ENCODE peak calls at places on chromosomes 5 and 9, in eight cellular contexts. Y is A673, N is uterus, V is heart right ventricle, O is stomach, W is A549, I is sigmoid colon, J is ovary. F is an unnamed sample. For H3K4me1, the result is how much of the 10 kb centered on the place peaks cover.

GRCh38 chr9:117720987-117721386 is 16.8 kb downstream of the TLR4 start:
- DNase-seq in Y (no peak), N (no peak), V (no peak), O (no peak), W (no peak), I (no peak), J (no peak), F (no peak)

GRCh38 chr9:110912701-110913291 is 125.5 kb downstream of the LPAR1 start:
- DNase-seq in Y (no peak), N (no peak), V (no peak), O (no peak), W (peak), I (no peak), J (no peak), F (no peak)

GRCh38 chr9:21709464-21710058 is 92.9 kb upstream of the MTAP start:
- DNase-seq in Y (peak), N (no peak), V (peak), O (peak), W (peak), I (no peak), J (no peak), F (peak)

GRCh38 chr5:124280044-124280443 is 466.4 kb downstream of the ZNF608 start:
- DNase-seq in Y (no peak), N (no peak), V (no peak), O (no peak), W (no peak), I (no peak), J (no peak), F (no peak)

GRCh38 chr9:137314561-137315560 is 12.8 kb upstream of the NRARP start:
- DNase-seq in Y (no peak), N (no peak), V (no peak), O (no peak), W (no peak), I (peak), J (peak), F (peak)

GRCh38 chr5:153340139-153340538 is 150.3 kb upstream of the GRIA1 start:
- DNase-seq in Y (no peak), N (no peak), V (no peak), O (no peak), W (no peak), I (no peak), J (no peak), F (no peak)

GRCh38 chr5:72790188-72790587 is 26.3 kb upstream of the TNPO1 start:
- DNase-seq in Y (no peak), N (no peak), V (no peak), O (no peak), W (no peak), I (no peak), J (no peak), F (no peak)

GRCh38 chr5:154197801-154198461 is 7.4 kb downstream of the GALNT10 start:
- DNase-seq in Y (no peak), N (no peak), V (no peak), O (peak), W (peak), I (no peak), J (no peak), F (no peak)

GRCh38 chr9:36991516-36992134 is 42.4 kb downstream of the PAX5 start:
- DNase-seq in Y (peak), N (no peak), V (no peak), O (peak), W (peak), I (no peak), J (no peak), F (peak)

GRCh38 chr5:10661401-10661800 is 97.5 kb downstream of the ANKRD33B start:
- DNase-seq in Y (no peak), N (no peak), V (no peak), O (no peak), W (no peak), I (peak), J (no peak), F (no peak)

GRCh38 chr5:29550523-29550922 is 1643.0 kb upstream of the CDH6 start:
- DNase-seq in Y (no peak), N (no peak), V (no peak), O (no peak), W (no peak), I (no peak), J (no peak), F (peak)

GRCh38 chr5:10535237-10535530 is 28.7 kb upstream of the ANKRD33B start:
- DNase-seq in Y (no peak), N (no peak), V (no peak), O (no peak), W (no peak), I (peak), J (no peak), F (no peak)

GRCh38 chr9:98484218-98484617 is 224.5 kb downstream of the GABBR2 start:
- DNase-seq in Y (no peak), N (no peak), V (no peak), O (no peak), W (peak), I (no peak), J (no peak), F (no peak)

GRCh38 chr9:738209-738915 is 103.1 kb upstream of the DMRT1 start:
- DNase-seq in Y (no peak), N (peak), V (peak), O (no peak), W (peak), I (peak), J (peak), F (no peak)

GRCh38 chr5:130164966-130165365 is 260.7 kb downstream of the CHSY3 start:
- DNase-seq in Y (no peak), N (no peak), V (no peak), O (no peak), W (peak), I (no peak), J (no peak), F (no peak)

DNA sequence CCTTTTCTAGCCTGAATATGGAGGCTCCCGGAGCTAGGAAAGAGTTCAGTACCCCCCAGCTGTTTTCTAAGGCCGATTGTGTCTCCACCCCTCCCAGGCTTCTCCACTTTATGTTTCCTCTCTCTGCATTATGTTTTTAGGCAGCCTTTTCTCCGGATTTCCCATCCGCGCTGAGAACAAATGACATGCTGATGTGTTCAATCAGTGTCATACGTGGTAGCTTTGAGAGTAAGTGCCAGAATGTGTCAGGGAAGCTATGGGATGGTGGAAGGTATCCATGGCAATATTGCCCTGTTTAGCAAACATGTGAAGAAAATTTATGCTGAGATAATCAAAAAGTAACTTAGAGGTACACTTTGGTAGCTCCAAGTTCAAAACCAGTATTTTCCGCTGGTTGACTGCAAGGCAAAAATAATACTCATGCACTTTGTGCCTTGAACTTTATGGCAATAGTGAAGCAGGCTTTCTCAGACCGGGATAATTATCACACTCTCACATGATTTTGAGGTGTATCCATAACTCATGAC is 36.7 kb upstream of the LECT2 start:
- DNase-seq in Y (no peak), N (no peak), V (no peak), O (no peak), W (no peak), I (no peak), J (no peak), F (no peak)
- H3K4me1 ChIP-seq in Y (under half), N (under half), V (under half), O (under half), W (under half), I (under half), J (under half), F (under half)

DNA sequence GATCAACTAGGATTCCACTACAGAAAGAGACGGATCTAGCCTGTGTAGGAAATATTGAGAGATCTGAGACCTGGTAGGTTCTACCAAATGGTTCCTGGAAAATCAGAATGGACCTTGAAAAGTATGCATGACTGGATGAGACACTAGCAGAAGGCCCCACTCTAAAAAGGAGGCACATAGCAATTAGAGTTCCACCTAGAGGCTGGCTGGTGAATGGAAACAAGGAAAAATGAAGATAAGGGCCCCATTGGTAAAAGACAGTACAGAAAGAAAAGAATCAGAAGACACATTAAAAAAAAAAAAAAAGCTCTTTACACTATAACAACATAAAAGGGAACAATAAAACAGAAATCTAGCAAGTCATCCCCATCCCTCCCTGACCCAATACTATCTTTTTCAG is 518.5 kb downstream of the NR2F1-AS1 start:
- DNase-seq in Y (peak), N (no peak), V (no peak), O (no peak), W (peak), I (no peak), J (no peak), F (no peak)
- TF ChIP-seq CTCF in Y (peak), N (no peak), V (no peak), O (no peak), W (no peak), I (no peak), J (no peak), F (peak)

GRCh38 chr5:159207222-159207615 is 2.1 kb downstream of the RNF145 start:
- DNase-seq in Y (no peak), N (no peak), V (no peak), O (no peak), W (no peak), I (no peak), J (no peak), F (no peak)
- H3K4me1 ChIP-seq in Y (half or more), N (under half), V (under half), O (half or more), W (half or more), I (under half), J (under half), F (under half)

GRCh38 chr5:54742417-54742889 is 224.9 kb downstream of the SNX18 start:
- DNase-seq in Y (no peak), N (no peak), V (peak), O (peak), W (peak), I (no peak), J (no peak), F (peak)
- TF ChIP-seq CTCF in Y (no peak), N (no peak), V (peak), O (peak), W (no peak), I (no peak), J (no peak), F (peak)

GRCh38 chr5:181242031-181242451 is 1.7 kb downstream of the RACK1 start:
- DNase-seq in Y (no peak), N (no peak), V (no peak), O (no peak), W (no peak), I (peak), J (no peak), F (no peak)

GRCh38 chr5:181243020-181243520 is 636 bp downstream of the RACK1 start:
- DNase-seq in Y (no peak), N (no peak), V (no peak), O (no peak), W (no peak), I (peak), J (no peak), F (no peak)

GRCh38 chr5:181245427-181246275 is 1.9 kb upstream of the RACK1 start:
- DNase-seq in Y (no peak), N (no peak), V (no peak), O (no peak), W (no peak), I (no peak), J (no peak), F (no peak)

GRCh38 chr5:181241393-181241975 is 2.2 kb downstream of the RACK1 start:
- DNase-seq in Y (peak), N (no peak), V (no peak), O (no peak), W (peak), I (peak), J (no peak), F (no peak)

DNA sequence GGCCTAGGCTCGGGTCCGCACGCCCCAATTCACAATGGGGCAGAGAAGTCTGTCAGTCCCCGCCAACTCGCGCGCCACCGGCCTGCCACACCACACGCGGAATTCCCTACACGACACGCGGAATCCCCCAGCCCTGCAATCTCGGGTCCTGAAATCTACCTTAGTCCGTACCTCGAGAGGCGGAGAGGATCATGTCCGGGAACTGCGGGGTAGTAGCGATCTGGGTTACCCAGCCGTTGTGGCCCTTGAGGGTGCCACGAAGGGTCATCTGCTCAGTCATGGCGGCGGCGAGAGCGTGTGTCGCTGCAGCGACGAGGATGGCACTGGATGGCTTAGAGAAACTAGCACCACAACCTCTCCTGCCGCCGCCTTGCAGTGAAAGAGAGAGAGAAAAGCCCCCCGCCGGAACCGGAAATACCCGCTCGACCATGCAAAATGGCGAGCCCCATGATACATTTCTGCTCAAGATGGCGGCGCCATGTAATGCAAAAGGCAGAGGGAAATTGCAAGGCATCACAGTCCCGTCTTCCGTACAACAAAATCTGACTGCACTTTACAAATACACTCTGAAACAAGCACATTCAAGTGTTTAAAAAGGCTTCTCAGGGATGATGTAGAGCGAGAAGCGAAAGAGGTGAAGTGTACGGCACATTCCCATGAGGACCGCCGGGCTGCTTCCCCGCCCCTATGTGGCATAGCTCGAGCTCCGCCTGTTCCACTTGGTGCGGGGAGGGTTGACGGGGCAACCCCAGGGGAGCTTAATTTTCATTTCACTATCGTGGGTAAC is at the start of gene RACK1:
- DNase-seq in Y (peak), N (peak), V (peak), O (peak), W (peak), I (peak), J (peak), F (peak)
- H3K4me1 ChIP-seq in Y (under half), N (under half), V (under half), O (half or more), W (half or more), I (under half), J (under half), F (under half)

GRCh38 chr5:170917113-170917512 is 55.3 kb downstream of the RANBP17 start:
- DNase-seq in Y (no peak), N (no peak), V (no peak), O (no peak), W (peak), I (no peak), J (no peak), F (no peak)
- TF ChIP-seq CTCF in Y (no peak), N (no peak), V (no peak), O (no peak), W (peak), I (no peak), J (no peak), F (no peak)

GRCh38 chr9:121945281-121945680 is 147.8 kb downstream of the TTLL11 start:
- DNase-seq in Y (no peak), N (no peak), V (no peak), O (no peak), W (no peak), I (no peak), J (no peak), F (no peak)
- H3K4me1 ChIP-seq in Y (under half), N (under half), V (under half), O (under half), W (under half), I (under half), J (under half), F (under half)